ENCODE peak calls at places on chromosomes 5 and 9, in four cellular contexts. L is astrocyte, R is A549, I is neuronal stem cell. J is an unnamed sample.

GRCh38 chr9:35603506-35603985 is 1.5 kb upstream of the TESK1 start:
- DNase-seq in L (no peak), R (no peak), I (no peak), J (peak)

GRCh38 chr9:6944093-6944551 is 186.3 kb downstream of the KDM4C start:
- DNase-seq in R (no peak), L (peak), I (no peak), J (peak)

GRCh38 chr5:113612060-113612496 is 98.6 kb downstream of the YTHDC2 start:
- DNase-seq in R (peak), L (peak), I (peak), J (peak)

GRCh38 chr9:38016375-38017120 is 52.5 kb downstream of the SHB start:
- DNase-seq in R (peak), I (no peak), L (peak), J (peak)

GRCh38 chr9:119298076-119298853 is 71.0 kb downstream of the BRINP1 start:
- DNase-seq in R (no peak), I (no peak), L (no peak), J (no peak)

GRCh38 chr5:109654455-109654854 is 35.3 kb upstream of the MAN2A1 start:
- DNase-seq in L (no peak), I (no peak), R (no peak), J (peak)

GRCh38 chr9:5557606-5558587 is 47.6 kb downstream of the PDCD1LG2 start:
- DNase-seq in I (no peak), R (no peak), L (peak), J (no peak)

GRCh38 chr5:39158127-39158593 is 61.2 kb downstream of the FYB1 start:
- DNase-seq in I (no peak), L (no peak), R (peak), J (peak)

GRCh38 chr9:121975801-121976277 is 117.3 kb downstream of the TTLL11 start:
- DNase-seq in I (no peak), L (peak), R (peak), J (peak)

GRCh38 chr5:11617080-11617479 is 287.2 kb downstream of the CTNND2 start:
- DNase-seq in I (no peak), L (peak), R (no peak), J (no peak)

GRCh38 chr5:149730620-149731331 is 666 bp downstream of the PPARGC1B start:
- DNase-seq in L (peak), I (peak), R (peak), J (peak)

GRCh38 chr5:149765932-149766331 is 35.8 kb downstream of the PPARGC1B start:
- DNase-seq in R (peak), I (no peak), L (no peak), J (no peak)

GRCh38 chr9:113372059-113372458 is 4.7 kb downstream of the HDHD3 start:
- DNase-seq in L (no peak), I (no peak), R (no peak), J (no peak)

GRCh38 chr5:39702928-39703327 is 278.1 kb upstream of the DAB2 start:
- DNase-seq in R (no peak), L (no peak), I (no peak), J (no peak)

GRCh38 chr5:121500262-121500792 is 351.4 kb upstream of the FTMT start:
- DNase-seq in I (no peak), R (no peak), L (no peak), J (no peak)

GRCh38 chr5:78387468-78388153 is 27.2 kb downstream of the SCAMP1 start:
- DNase-seq in L (no peak), I (no peak), R (no peak), J (no peak)

GRCh38 chr5:57675236-57675635 is 192.6 kb upstream of the ACTBL2 start:
- DNase-seq in R (no peak), I (no peak), L (peak), J (no peak)

GRCh38 chr9:115146581-115147021 is 28.6 kb upstream of the TNC start:
- DNase-seq in I (no peak), R (peak), L (peak), J (peak)

GRCh38 chr5:58156354-58156753 is 303.5 kb downstream of the PLK2 start:
- DNase-seq in L (peak), R (no peak), I (no peak), J (peak)

GRCh38 chr5:158465379-158465972 is 606.5 kb upstream of the CLINT1 start:
- DNase-seq in I (no peak), L (no peak), R (no peak), J (no peak)

GRCh38 chr5:142908659-142909058 is 138.5 kb downstream of the ARHGAP26 start:
- DNase-seq in I (no peak), R (no peak), L (no peak), J (no peak)

GRCh38 chr5:53884411-53884810 is 324.0 kb downstream of the NDUFS4 start:
- DNase-seq in I (no peak), R (no peak), L (no peak), J (no peak)

GRCh38 chr5:141850786-141851185 is 27.4 kb downstream of the PCDH1 start:
- DNase-seq in I (no peak), R (no peak), L (no peak), J (peak)
- H3K4me3 ChIP-seq in I (no peak), R (peak), L (no peak), J (no peak)

GRCh38 chr5:140042551-140043507 is at the start of gene NRG2:
- DNase-seq in I (peak), R (peak), L (peak), J (peak)
- H3K4me2 ChIP-seq in I (peak), R (peak), L (peak), J (peak)

GRCh38 chr9:136794281-136795026 is 1.7 kb upstream of the CCDC183 start:
- DNase-seq in L (no peak), I (no peak), R (no peak), J (no peak)

GRCh38 chr9:136791466-136792276 is 527 bp downstream of the TMEM141 start:
- DNase-seq in L (no peak), R (peak), I (peak), J (peak)

GRCh38 chr9:136790640-136791465 is at the start of gene TMEM141:
- DNase-seq in R (peak), I (peak), L (peak), J (peak)

GRCh38 chr9:136793063-136793946 is 2.2 kb downstream of the TMEM141 start:
- DNase-seq in I (no peak), R (peak), L (no peak), J (no peak)

DNA sequence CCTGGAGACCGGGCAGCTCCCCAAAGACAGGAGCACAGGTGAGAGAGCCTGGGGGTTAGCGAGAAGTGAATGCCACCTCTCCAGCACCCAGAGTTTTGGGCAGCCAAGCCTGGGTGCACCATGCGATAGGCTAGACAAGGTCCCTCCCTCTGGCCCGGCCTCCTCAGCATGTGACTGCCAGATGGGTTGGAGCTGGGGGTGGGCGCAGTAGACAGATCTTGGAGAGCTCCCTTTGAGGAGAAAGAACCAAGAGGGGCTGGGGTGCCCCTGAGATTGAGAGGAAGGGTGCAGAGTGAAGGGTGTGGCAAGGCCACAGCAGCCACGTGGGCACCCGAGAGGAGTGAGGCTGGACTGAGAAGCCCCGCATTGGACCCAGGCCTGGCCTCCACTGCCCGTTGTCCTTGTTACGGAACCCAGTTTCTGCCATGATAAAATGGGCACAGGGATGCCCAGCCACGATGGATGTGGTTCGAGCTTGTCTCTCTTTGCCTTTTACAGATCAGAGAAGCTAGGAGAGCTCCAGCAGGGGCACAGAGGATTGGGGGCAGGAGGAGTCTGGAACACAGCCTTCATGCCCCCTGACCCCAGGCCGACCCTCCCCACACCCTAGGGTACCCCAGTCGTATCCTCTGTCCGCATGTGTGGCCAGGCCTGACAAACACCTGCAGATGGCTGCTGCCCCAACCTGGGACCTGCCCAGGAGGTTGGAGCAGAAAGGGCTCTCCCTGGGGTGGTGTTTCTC is 1.3 kb downstream of the TMEM141 start:
- DNase-seq in R (no peak), I (no peak), L (no peak), J (no peak)
- H3K4me3 ChIP-seq in R (peak), I (no peak), L (no peak), J (no peak)

DNA sequence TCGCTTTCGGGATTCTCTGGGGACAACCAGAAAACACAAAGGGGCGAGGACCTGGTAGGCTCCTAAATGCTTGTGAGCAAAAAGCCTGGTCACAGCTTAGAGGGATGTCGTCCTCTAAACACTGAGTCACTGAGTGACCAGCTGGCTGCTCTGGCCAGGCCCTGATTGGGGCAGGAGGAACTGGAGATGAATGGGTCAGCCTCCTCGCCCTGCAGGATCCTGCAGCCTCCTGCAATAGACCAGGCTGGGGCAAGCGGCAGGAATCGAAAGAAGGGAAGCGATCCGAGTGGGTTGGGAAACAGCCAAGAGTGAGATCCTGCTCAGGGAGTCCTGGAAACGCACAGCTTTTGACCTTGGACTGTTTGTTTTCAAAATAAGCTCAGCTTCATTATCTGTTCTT is 34.1 kb upstream of the MSX2 start:
- DNase-seq in L (no peak), R (peak), I (no peak), J (peak)
- H3K4me2 ChIP-seq in L (peak), R (no peak), I (no peak), J (no peak)

DNA sequence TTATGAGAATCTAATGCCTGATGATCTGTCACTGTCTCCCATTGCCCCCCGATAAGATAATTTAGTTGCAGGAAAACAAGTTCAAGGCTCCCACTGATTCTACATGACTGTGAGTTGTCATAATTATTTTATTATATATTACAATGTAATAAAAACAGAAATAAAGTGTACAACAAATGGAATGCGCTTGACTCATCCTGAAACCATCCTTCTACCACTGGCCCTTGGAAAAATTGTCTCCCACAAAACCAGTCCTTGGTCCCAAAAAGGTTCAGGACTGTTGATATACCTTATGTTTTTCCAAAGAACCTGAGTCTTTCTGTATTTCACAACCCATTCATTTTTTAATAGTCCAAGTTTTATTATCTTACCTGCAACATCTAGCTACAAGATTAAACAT is 403.5 kb downstream of the TAF11L14 start:
- DNase-seq in I (no peak), L (no peak), R (no peak), J (no peak)
- H3K4me3 ChIP-seq in I (no peak), L (no peak), R (no peak), J (no peak)

GRCh38 chr5:150779397-150780179 is 1.0 kb downstream of the SMIM3 start:
- DNase-seq in I (no peak), R (no peak), L (peak), J (peak)

GRCh38 chr5:150781706-150782614 is 3.4 kb downstream of the SMIM3 start:
- DNase-seq in L (peak), I (no peak), R (no peak), J (peak)

GRCh38 chr5:150778517-150779396 is at the start of gene SMIM3:
- DNase-seq in R (peak), I (peak), L (peak), J (peak)

GRCh38 chr5:150780816-150781221 is 2.3 kb downstream of the SMIM3 start:
- DNase-seq in L (peak), I (no peak), R (no peak), J (peak)

DNA sequence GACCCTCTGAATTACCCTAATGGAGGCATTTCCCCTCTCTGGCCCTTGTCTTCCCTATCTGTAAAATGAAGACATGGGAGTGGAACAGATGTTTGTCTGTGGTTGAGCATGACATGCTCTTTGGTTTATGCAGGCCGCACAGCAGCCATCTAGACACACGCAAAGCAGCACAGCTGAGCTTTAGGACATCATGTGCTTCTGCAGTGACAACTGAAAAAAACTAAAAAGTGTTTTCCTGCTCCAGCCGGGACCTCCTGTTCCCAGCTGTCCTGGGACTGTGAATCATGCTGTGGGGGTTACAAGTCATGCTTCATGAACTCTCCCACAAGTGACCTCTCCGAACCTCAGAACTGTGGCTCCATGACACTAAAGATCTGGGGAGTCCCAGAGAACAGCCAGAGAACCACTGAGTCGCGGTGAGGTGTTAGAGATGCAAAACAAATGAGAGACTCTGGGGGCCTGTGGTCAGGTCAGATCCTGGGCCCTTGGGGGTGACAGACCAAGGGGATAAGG is 1.7 kb downstream of the SMIM3 start:
- DNase-seq in I (no peak), L (peak), R (no peak), J (peak)
- H3K4me2 ChIP-seq in I (no peak), L (peak), R (no peak), J (peak)